ENCODE peak calls at places on chromosomes 4 and X, in six cellular contexts. One of them, this sample, is unnamed.

GRCh38 chrX:153488231-153488914 is 6.4 kb upstream of the BGN start:
- DNase-seq in stimulated activated CD4-positive, alpha-beta T cell treated with anti-CD3 and anti-CD28 coated beads, Interleukin-4, amount 100 ng/mL, for 1 hour: no peak
- DNase-seq in stimulated activated CD8-positive, alpha-beta memory T cell treated with anti-CD3 and anti-CD28 coated beads, Interleukin-7, amount 100 ng/mL, for 1 hour: no peak
- DNase-seq in NCI-H446: no peak
- DNase-seq in right atrium auricular region: no peak
- DNase-seq in breast epithelium: no peak
- DNase-seq in this sample: no peak

GRCh38 chr4:40675166-40675565 is 45.5 kb upstream of the RBM47 start:
- DNase-seq in stimulated activated CD4-positive, alpha-beta T cell treated with anti-CD3 and anti-CD28 coated beads, Interleukin-4, amount 100 ng/mL, for 1 hour: no peak
- DNase-seq in stimulated activated CD8-positive, alpha-beta memory T cell treated with anti-CD3 and anti-CD28 coated beads, Interleukin-7, amount 100 ng/mL, for 1 hour: no peak
- DNase-seq in NCI-H446: no peak
- DNase-seq in right atrium auricular region: no peak
- DNase-seq in breast epithelium: no peak
- DNase-seq in this sample: no peak

GRCh38 chrX:44241551-44241950 is 101.9 kb downstream of the EFHC2 start:
- DNase-seq in stimulated activated CD4-positive, alpha-beta T cell treated with anti-CD3 and anti-CD28 coated beads, Interleukin-4, amount 100 ng/mL, for 1 hour: no peak
- DNase-seq in stimulated activated CD8-positive, alpha-beta memory T cell treated with anti-CD3 and anti-CD28 coated beads, Interleukin-7, amount 100 ng/mL, for 1 hour: no peak
- DNase-seq in NCI-H446: no peak
- DNase-seq in right atrium auricular region: no peak
- DNase-seq in breast epithelium: no peak
- DNase-seq in this sample: no peak

GRCh38 chr4:15691346-15692140 is 9.9 kb downstream of the FAM200B start:
- DNase-seq in stimulated activated CD4-positive, alpha-beta T cell treated with anti-CD3 and anti-CD28 coated beads, Interleukin-4, amount 100 ng/mL, for 1 hour: no peak
- DNase-seq in stimulated activated CD8-positive, alpha-beta memory T cell treated with anti-CD3 and anti-CD28 coated beads, Interleukin-7, amount 100 ng/mL, for 1 hour: no peak
- DNase-seq in NCI-H446: peak
- DNase-seq in right atrium auricular region: no peak
- DNase-seq in breast epithelium: no peak
- DNase-seq in this sample: no peak

GRCh38 chr4:84967292-84967651 is 782 bp upstream of the WDFY3 start:
- DNase-seq in stimulated activated CD4-positive, alpha-beta T cell treated with anti-CD3 and anti-CD28 coated beads, Interleukin-4, amount 100 ng/mL, for 1 hour: no peak
- DNase-seq in stimulated activated CD8-positive, alpha-beta memory T cell treated with anti-CD3 and anti-CD28 coated beads, Interleukin-7, amount 100 ng/mL, for 1 hour: no peak
- DNase-seq in NCI-H446: no peak
- DNase-seq in right atrium auricular region: no peak
- DNase-seq in breast epithelium: no peak
- DNase-seq in this sample: peak

GRCh38 chr4:151921811-151922210 is 161.0 kb upstream of the GATB start:
- DNase-seq in stimulated activated CD4-positive, alpha-beta T cell treated with anti-CD3 and anti-CD28 coated beads, Interleukin-4, amount 100 ng/mL, for 1 hour: no peak
- DNase-seq in stimulated activated CD8-positive, alpha-beta memory T cell treated with anti-CD3 and anti-CD28 coated beads, Interleukin-7, amount 100 ng/mL, for 1 hour: no peak
- DNase-seq in NCI-H446: no peak
- DNase-seq in right atrium auricular region: no peak
- DNase-seq in breast epithelium: no peak
- DNase-seq in this sample: no peak

GRCh38 chrX:133598596-133599334 is 183.5 kb upstream of the GPC4 start:
- DNase-seq in stimulated activated CD4-positive, alpha-beta T cell treated with anti-CD3 and anti-CD28 coated beads, Interleukin-4, amount 100 ng/mL, for 1 hour: no peak
- DNase-seq in stimulated activated CD8-positive, alpha-beta memory T cell treated with anti-CD3 and anti-CD28 coated beads, Interleukin-7, amount 100 ng/mL, for 1 hour: no peak
- DNase-seq in NCI-H446: no peak
- DNase-seq in right atrium auricular region: no peak
- DNase-seq in breast epithelium: no peak
- DNase-seq in this sample: no peak

GRCh38 chr4:121272526-121272925 is 108.3 kb downstream of the QRFPR start:
- DNase-seq in stimulated activated CD4-positive, alpha-beta T cell treated with anti-CD3 and anti-CD28 coated beads, Interleukin-4, amount 100 ng/mL, for 1 hour: no peak
- DNase-seq in stimulated activated CD8-positive, alpha-beta memory T cell treated with anti-CD3 and anti-CD28 coated beads, Interleukin-7, amount 100 ng/mL, for 1 hour: no peak
- DNase-seq in NCI-H446: no peak
- DNase-seq in right atrium auricular region: no peak
- DNase-seq in breast epithelium: no peak
- DNase-seq in this sample: no peak

GRCh38 chr4:176302283-176303275 is 17.2 kb upstream of the SPCS3 start:
- DNase-seq in stimulated activated CD4-positive, alpha-beta T cell treated with anti-CD3 and anti-CD28 coated beads, Interleukin-4, amount 100 ng/mL, for 1 hour: no peak
- DNase-seq in stimulated activated CD8-positive, alpha-beta memory T cell treated with anti-CD3 and anti-CD28 coated beads, Interleukin-7, amount 100 ng/mL, for 1 hour: no peak
- DNase-seq in NCI-H446: no peak
- DNase-seq in right atrium auricular region: no peak
- DNase-seq in breast epithelium: no peak
- DNase-seq in this sample: no peak

GRCh38 chr4:162164881-162165528 is 1.2 kb upstream of the FSTL5 start:
- DNase-seq in stimulated activated CD4-positive, alpha-beta T cell treated with anti-CD3 and anti-CD28 coated beads, Interleukin-4, amount 100 ng/mL, for 1 hour: no peak
- DNase-seq in stimulated activated CD8-positive, alpha-beta memory T cell treated with anti-CD3 and anti-CD28 coated beads, Interleukin-7, amount 100 ng/mL, for 1 hour: no peak
- DNase-seq in NCI-H446: no peak
- DNase-seq in right atrium auricular region: no peak
- DNase-seq in breast epithelium: no peak
- DNase-seq in this sample: no peak

GRCh38 chr4:184815046-184815877 is 10.5 kb downstream of the ACSL1 start:
- DNase-seq in stimulated activated CD4-positive, alpha-beta T cell treated with anti-CD3 and anti-CD28 coated beads, Interleukin-4, amount 100 ng/mL, for 1 hour: no peak
- DNase-seq in stimulated activated CD8-positive, alpha-beta memory T cell treated with anti-CD3 and anti-CD28 coated beads, Interleukin-7, amount 100 ng/mL, for 1 hour: no peak
- DNase-seq in NCI-H446: peak
- DNase-seq in right atrium auricular region: peak
- DNase-seq in breast epithelium: peak
- DNase-seq in this sample: peak

GRCh38 chr4:26496207-26496783 is 6.0 kb upstream of the CCKAR start:
- DNase-seq in stimulated activated CD4-positive, alpha-beta T cell treated with anti-CD3 and anti-CD28 coated beads, Interleukin-4, amount 100 ng/mL, for 1 hour: no peak
- DNase-seq in stimulated activated CD8-positive, alpha-beta memory T cell treated with anti-CD3 and anti-CD28 coated beads, Interleukin-7, amount 100 ng/mL, for 1 hour: no peak
- DNase-seq in NCI-H446: no peak
- DNase-seq in right atrium auricular region: no peak
- DNase-seq in breast epithelium: no peak
- DNase-seq in this sample: no peak

GRCh38 chr4:136992032-136992431 is 540.3 kb downstream of the PCDH18 start:
- DNase-seq in stimulated activated CD4-positive, alpha-beta T cell treated with anti-CD3 and anti-CD28 coated beads, Interleukin-4, amount 100 ng/mL, for 1 hour: no peak
- DNase-seq in stimulated activated CD8-positive, alpha-beta memory T cell treated with anti-CD3 and anti-CD28 coated beads, Interleukin-7, amount 100 ng/mL, for 1 hour: no peak
- DNase-seq in NCI-H446: peak
- DNase-seq in right atrium auricular region: no peak
- DNase-seq in breast epithelium: no peak
- DNase-seq in this sample: no peak

GRCh38 chr4:176778491-176778890 is 14.2 kb downstream of the VEGFC start:
- DNase-seq in stimulated activated CD4-positive, alpha-beta T cell treated with anti-CD3 and anti-CD28 coated beads, Interleukin-4, amount 100 ng/mL, for 1 hour: no peak
- DNase-seq in stimulated activated CD8-positive, alpha-beta memory T cell treated with anti-CD3 and anti-CD28 coated beads, Interleukin-7, amount 100 ng/mL, for 1 hour: no peak
- DNase-seq in NCI-H446: no peak
- DNase-seq in right atrium auricular region: no peak
- DNase-seq in breast epithelium: no peak
- DNase-seq in this sample: no peak

GRCh38 chr4:173469622-173470021 is 60.4 kb downstream of the HAND2 start:
- DNase-seq in stimulated activated CD4-positive, alpha-beta T cell treated with anti-CD3 and anti-CD28 coated beads, Interleukin-4, amount 100 ng/mL, for 1 hour: no peak
- DNase-seq in stimulated activated CD8-positive, alpha-beta memory T cell treated with anti-CD3 and anti-CD28 coated beads, Interleukin-7, amount 100 ng/mL, for 1 hour: no peak
- DNase-seq in NCI-H446: no peak
- DNase-seq in right atrium auricular region: no peak
- DNase-seq in breast epithelium: no peak
- DNase-seq in this sample: no peak

GRCh38 chr4:122758033-122758432 is 25.5 kb downstream of the BBS12 start:
- DNase-seq in stimulated activated CD4-positive, alpha-beta T cell treated with anti-CD3 and anti-CD28 coated beads, Interleukin-4, amount 100 ng/mL, for 1 hour: no peak
- DNase-seq in stimulated activated CD8-positive, alpha-beta memory T cell treated with anti-CD3 and anti-CD28 coated beads, Interleukin-7, amount 100 ng/mL, for 1 hour: no peak
- DNase-seq in NCI-H446: peak
- DNase-seq in right atrium auricular region: no peak
- DNase-seq in breast epithelium: no peak
- DNase-seq in this sample: no peak

GRCh38 chr4:140065393-140065792 is 88.6 kb downstream of the MAML3 start:
- DNase-seq in stimulated activated CD4-positive, alpha-beta T cell treated with anti-CD3 and anti-CD28 coated beads, Interleukin-4, amount 100 ng/mL, for 1 hour: no peak
- DNase-seq in stimulated activated CD8-positive, alpha-beta memory T cell treated with anti-CD3 and anti-CD28 coated beads, Interleukin-7, amount 100 ng/mL, for 1 hour: no peak
- DNase-seq in NCI-H446: no peak
- DNase-seq in right atrium auricular region: no peak
- DNase-seq in breast epithelium: no peak
- DNase-seq in this sample: no peak

GRCh38 chrX:12548746-12549145 is 242.5 kb upstream of the PRPS2 start:
- DNase-seq in stimulated activated CD4-positive, alpha-beta T cell treated with anti-CD3 and anti-CD28 coated beads, Interleukin-4, amount 100 ng/mL, for 1 hour: no peak
- DNase-seq in stimulated activated CD8-positive, alpha-beta memory T cell treated with anti-CD3 and anti-CD28 coated beads, Interleukin-7, amount 100 ng/mL, for 1 hour: no peak
- DNase-seq in NCI-H446: no peak
- DNase-seq in right atrium auricular region: no peak
- DNase-seq in breast epithelium: no peak
- DNase-seq in this sample: no peak

GRCh38 chr4:19807505-19807904 is 444.2 kb upstream of the SLIT2 start:
- DNase-seq in stimulated activated CD4-positive, alpha-beta T cell treated with anti-CD3 and anti-CD28 coated beads, Interleukin-4, amount 100 ng/mL, for 1 hour: no peak
- DNase-seq in stimulated activated CD8-positive, alpha-beta memory T cell treated with anti-CD3 and anti-CD28 coated beads, Interleukin-7, amount 100 ng/mL, for 1 hour: no peak
- DNase-seq in NCI-H446: no peak
- DNase-seq in right atrium auricular region: no peak
- DNase-seq in breast epithelium: no peak
- DNase-seq in this sample: no peak

GRCh38 chr4:75634951-75635350 is 4.6 kb upstream of the CDKL2 start:
- DNase-seq in stimulated activated CD4-positive, alpha-beta T cell treated with anti-CD3 and anti-CD28 coated beads, Interleukin-4, amount 100 ng/mL, for 1 hour: no peak
- DNase-seq in stimulated activated CD8-positive, alpha-beta memory T cell treated with anti-CD3 and anti-CD28 coated beads, Interleukin-7, amount 100 ng/mL, for 1 hour: no peak
- DNase-seq in NCI-H446: no peak
- DNase-seq in right atrium auricular region: no peak
- DNase-seq in breast epithelium: no peak
- DNase-seq in this sample: no peak

GRCh38 chr4:41098093-41098492 is 116.2 kb downstream of the APBB2 start:
- DNase-seq in stimulated activated CD4-positive, alpha-beta T cell treated with anti-CD3 and anti-CD28 coated beads, Interleukin-4, amount 100 ng/mL, for 1 hour: no peak
- DNase-seq in stimulated activated CD8-positive, alpha-beta memory T cell treated with anti-CD3 and anti-CD28 coated beads, Interleukin-7, amount 100 ng/mL, for 1 hour: no peak
- DNase-seq in NCI-H446: no peak
- DNase-seq in right atrium auricular region: no peak
- DNase-seq in breast epithelium: no peak
- DNase-seq in this sample: no peak

GRCh38 chr4:143375326-143376073 is 38.8 kb downstream of the GAB1 start:
- DNase-seq in stimulated activated CD4-positive, alpha-beta T cell treated with anti-CD3 and anti-CD28 coated beads, Interleukin-4, amount 100 ng/mL, for 1 hour: no peak
- DNase-seq in stimulated activated CD8-positive, alpha-beta memory T cell treated with anti-CD3 and anti-CD28 coated beads, Interleukin-7, amount 100 ng/mL, for 1 hour: no peak
- DNase-seq in NCI-H446: peak
- DNase-seq in right atrium auricular region: no peak
- DNase-seq in breast epithelium: no peak
- DNase-seq in this sample: no peak

GRCh38 chrX:13250831-13251612 is 68.8 kb downstream of the ATXN3L start:
- DNase-seq in stimulated activated CD4-positive, alpha-beta T cell treated with anti-CD3 and anti-CD28 coated beads, Interleukin-4, amount 100 ng/mL, for 1 hour: no peak
- DNase-seq in stimulated activated CD8-positive, alpha-beta memory T cell treated with anti-CD3 and anti-CD28 coated beads, Interleukin-7, amount 100 ng/mL, for 1 hour: no peak
- DNase-seq in NCI-H446: no peak
- DNase-seq in right atrium auricular region: peak
- DNase-seq in breast epithelium: no peak
- DNase-seq in this sample: peak

GRCh38 chr4:24928708-24929107 is 15.9 kb upstream of the CCDC149 start:
- DNase-seq in stimulated activated CD4-positive, alpha-beta T cell treated with anti-CD3 and anti-CD28 coated beads, Interleukin-4, amount 100 ng/mL, for 1 hour: no peak
- DNase-seq in stimulated activated CD8-positive, alpha-beta memory T cell treated with anti-CD3 and anti-CD28 coated beads, Interleukin-7, amount 100 ng/mL, for 1 hour: no peak
- DNase-seq in NCI-H446: no peak
- DNase-seq in right atrium auricular region: no peak
- DNase-seq in breast epithelium: no peak
- DNase-seq in this sample: no peak

GRCh38 chrX:115968436-115969252 is 201.9 kb upstream of the AGTR2 start:
- DNase-seq in stimulated activated CD4-positive, alpha-beta T cell treated with anti-CD3 and anti-CD28 coated beads, Interleukin-4, amount 100 ng/mL, for 1 hour: no peak
- DNase-seq in stimulated activated CD8-positive, alpha-beta memory T cell treated with anti-CD3 and anti-CD28 coated beads, Interleukin-7, amount 100 ng/mL, for 1 hour: no peak
- DNase-seq in NCI-H446: peak
- DNase-seq in right atrium auricular region: peak
- DNase-seq in breast epithelium: peak
- DNase-seq in this sample: no peak

GRCh38 chr4:92257931-92258857 is 45.6 kb upstream of the GRID2 start:
- DNase-seq in stimulated activated CD4-positive, alpha-beta T cell treated with anti-CD3 and anti-CD28 coated beads, Interleukin-4, amount 100 ng/mL, for 1 hour: no peak
- DNase-seq in stimulated activated CD8-positive, alpha-beta memory T cell treated with anti-CD3 and anti-CD28 coated beads, Interleukin-7, amount 100 ng/mL, for 1 hour: no peak
- DNase-seq in NCI-H446: no peak
- DNase-seq in right atrium auricular region: no peak
- DNase-seq in breast epithelium: no peak
- DNase-seq in this sample: no peak

GRCh38 chrX:15524417-15524816 is 23.8 kb downstream of the BMX start:
- DNase-seq in stimulated activated CD4-positive, alpha-beta T cell treated with anti-CD3 and anti-CD28 coated beads, Interleukin-4, amount 100 ng/mL, for 1 hour: no peak
- DNase-seq in stimulated activated CD8-positive, alpha-beta memory T cell treated with anti-CD3 and anti-CD28 coated beads, Interleukin-7, amount 100 ng/mL, for 1 hour: no peak
- DNase-seq in NCI-H446: no peak
- DNase-seq in right atrium auricular region: no peak
- DNase-seq in breast epithelium: no peak
- DNase-seq in this sample: no peak

GRCh38 chr4:26412381-26413372 is 77.6 kb downstream of the CCKAR start:
- DNase-seq in stimulated activated CD4-positive, alpha-beta T cell treated with anti-CD3 and anti-CD28 coated beads, Interleukin-4, amount 100 ng/mL, for 1 hour: no peak
- DNase-seq in stimulated activated CD8-positive, alpha-beta memory T cell treated with anti-CD3 and anti-CD28 coated beads, Interleukin-7, amount 100 ng/mL, for 1 hour: no peak
- DNase-seq in NCI-H446: peak
- DNase-seq in right atrium auricular region: no peak
- DNase-seq in breast epithelium: no peak
- DNase-seq in this sample: no peak

GRCh38 chr4:21888195-21888976 is 60.2 kb downstream of the KCNIP4 start:
- DNase-seq in stimulated activated CD4-positive, alpha-beta T cell treated with anti-CD3 and anti-CD28 coated beads, Interleukin-4, amount 100 ng/mL, for 1 hour: no peak
- DNase-seq in stimulated activated CD8-positive, alpha-beta memory T cell treated with anti-CD3 and anti-CD28 coated beads, Interleukin-7, amount 100 ng/mL, for 1 hour: no peak
- DNase-seq in NCI-H446: no peak
- DNase-seq in right atrium auricular region: no peak
- DNase-seq in breast epithelium: no peak
- DNase-seq in this sample: no peak

GRCh38 chrX:72042860-72043248 is 88.9 kb downstream of the RTL5 start:
- DNase-seq in stimulated activated CD4-positive, alpha-beta T cell treated with anti-CD3 and anti-CD28 coated beads, Interleukin-4, amount 100 ng/mL, for 1 hour: no peak
- DNase-seq in stimulated activated CD8-positive, alpha-beta memory T cell treated with anti-CD3 and anti-CD28 coated beads, Interleukin-7, amount 100 ng/mL, for 1 hour: no peak
- DNase-seq in NCI-H446: no peak
- DNase-seq in right atrium auricular region: peak
- DNase-seq in breast epithelium: no peak
- DNase-seq in this sample: no peak

GRCh38 chr4:106038012-106038411 is 142.7 kb downstream of the NPNT start:
- DNase-seq in stimulated activated CD4-positive, alpha-beta T cell treated with anti-CD3 and anti-CD28 coated beads, Interleukin-4, amount 100 ng/mL, for 1 hour: no peak
- DNase-seq in stimulated activated CD8-positive, alpha-beta memory T cell treated with anti-CD3 and anti-CD28 coated beads, Interleukin-7, amount 100 ng/mL, for 1 hour: no peak
- DNase-seq in NCI-H446: no peak
- DNase-seq in right atrium auricular region: no peak
- DNase-seq in breast epithelium: no peak
- DNase-seq in this sample: no peak

GRCh38 chr4:87103691-87104187 is 116.7 kb downstream of the KLHL8 start:
- DNase-seq in stimulated activated CD4-positive, alpha-beta T cell treated with anti-CD3 and anti-CD28 coated beads, Interleukin-4, amount 100 ng/mL, for 1 hour: no peak
- DNase-seq in stimulated activated CD8-positive, alpha-beta memory T cell treated with anti-CD3 and anti-CD28 coated beads, Interleukin-7, amount 100 ng/mL, for 1 hour: no peak
- DNase-seq in NCI-H446: no peak
- DNase-seq in right atrium auricular region: no peak
- DNase-seq in breast epithelium: no peak
- DNase-seq in this sample: no peak

GRCh38 chrX:130378008-130378669 is 7.3 kb downstream of the GPR119 start:
- DNase-seq in stimulated activated CD4-positive, alpha-beta T cell treated with anti-CD3 and anti-CD28 coated beads, Interleukin-4, amount 100 ng/mL, for 1 hour: no peak
- DNase-seq in stimulated activated CD8-positive, alpha-beta memory T cell treated with anti-CD3 and anti-CD28 coated beads, Interleukin-7, amount 100 ng/mL, for 1 hour: no peak
- DNase-seq in NCI-H446: no peak
- DNase-seq in right atrium auricular region: no peak
- DNase-seq in breast epithelium: no peak
- DNase-seq in this sample: no peak